ENCODE peak calls at places on chromosomes 12 and 14, in seven cellular contexts. C, G, H, W, J, T and Z are unnamed samples.
A peak's percentile ranks its signal among the peaks of the same experiment; 100 is the strongest.

GRCh38 chr14:90397401-90398314 is 829 bp downstream of the CALM1 start:
- DNase-seq in C (peak; percentile 15), G (peak; percentile 69), H (peak; percentile 76), W (peak; percentile 91), J (peak; percentile 45), T (peak; percentile 82), Z (peak; percentile 54)

GRCh38 chr14:23053426-23053825 is 3.9 kb downstream of the CDH24 start:
- DNase-seq in C (no peak), G (no peak), H (no peak), W (no peak), J (no peak), T (peak; percentile 51), Z (no peak)

GRCh38 chr14:43687866-43688265 is 819.2 kb downstream of the FSCB start:
- DNase-seq in C (no peak), G (no peak), H (no peak), W (no peak), J (peak; percentile 49), T (no peak), Z (no peak)

GRCh38 chr12:124422142-124422569 is 127.3 kb downstream of the RFLNA start:
- DNase-seq in C (no peak), G (no peak), H (no peak), W (no peak), J (no peak), T (peak; percentile 93), Z (peak; percentile 80)

GRCh38 chr12:101501410-101502045 is 26.4 kb downstream of the SPIC start:
- DNase-seq in C (no peak), G (no peak), H (no peak), W (no peak), J (peak; percentile 74), T (no peak), Z (no peak)

GRCh38 chr12:57109207-57110160 is 1.7 kb downstream of the STAT6 start:
- DNase-seq in C (no peak), G (no peak), H (no peak), W (no peak), J (no peak), T (no peak), Z (no peak)

GRCh38 chr14:88289214-88289613 is 33.9 kb downstream of the KCNK10 start:
- DNase-seq in C (no peak), G (peak; percentile 75), H (no peak), W (no peak), J (peak; percentile 18), T (no peak), Z (no peak)

GRCh38 chr12:110846615-110847566 is at the start of gene CCDC63:
- DNase-seq in C (peak; percentile 29), G (peak; percentile 69), H (peak; percentile 66), W (no peak), J (peak; percentile 62), T (peak; percentile 71), Z (peak; percentile 57)

GRCh38 chr14:23601424-23601823 is 22.8 kb upstream of the JPH4 start:
- DNase-seq in C (no peak), G (no peak), H (no peak), W (no peak), J (no peak), T (no peak), Z (no peak)

GRCh38 chr12:31117203-31118011 is 43.7 kb downstream of the DDX11 start:
- DNase-seq in C (peak; percentile 25), G (peak; percentile 61), H (no peak), W (no peak), J (peak; percentile 40), T (peak; percentile 57), Z (no peak)

GRCh38 chr14:54599932-54600331 is 33.0 kb downstream of the SAMD4A start:
- DNase-seq in C (no peak), G (no peak), H (no peak), W (no peak), J (no peak), T (no peak), Z (no peak)

GRCh38 chr12:57142727-57143126 is 4.7 kb downstream of the LRP1-AS start:
- DNase-seq in C (no peak), G (no peak), H (no peak), W (no peak), J (no peak), T (no peak), Z (no peak)

GRCh38 chr12:52813885-52814709 is at the start of gene KRT4:
- DNase-seq in C (no peak), G (no peak), H (no peak), W (no peak), J (peak; percentile 27), T (no peak), Z (no peak)

GRCh38 chr14:84086714-84087113 is 1443.2 kb upstream of the FLRT2 start:
- DNase-seq in C (no peak), G (no peak), H (no peak), W (no peak), J (no peak), T (no peak), Z (no peak)

GRCh38 chr12:81809829-81810595 is 50.9 kb upstream of the PPFIA2 start:
- DNase-seq in C (peak; percentile 13), G (no peak), H (no peak), W (no peak), J (peak; percentile 57), T (no peak), Z (no peak)

DNA sequence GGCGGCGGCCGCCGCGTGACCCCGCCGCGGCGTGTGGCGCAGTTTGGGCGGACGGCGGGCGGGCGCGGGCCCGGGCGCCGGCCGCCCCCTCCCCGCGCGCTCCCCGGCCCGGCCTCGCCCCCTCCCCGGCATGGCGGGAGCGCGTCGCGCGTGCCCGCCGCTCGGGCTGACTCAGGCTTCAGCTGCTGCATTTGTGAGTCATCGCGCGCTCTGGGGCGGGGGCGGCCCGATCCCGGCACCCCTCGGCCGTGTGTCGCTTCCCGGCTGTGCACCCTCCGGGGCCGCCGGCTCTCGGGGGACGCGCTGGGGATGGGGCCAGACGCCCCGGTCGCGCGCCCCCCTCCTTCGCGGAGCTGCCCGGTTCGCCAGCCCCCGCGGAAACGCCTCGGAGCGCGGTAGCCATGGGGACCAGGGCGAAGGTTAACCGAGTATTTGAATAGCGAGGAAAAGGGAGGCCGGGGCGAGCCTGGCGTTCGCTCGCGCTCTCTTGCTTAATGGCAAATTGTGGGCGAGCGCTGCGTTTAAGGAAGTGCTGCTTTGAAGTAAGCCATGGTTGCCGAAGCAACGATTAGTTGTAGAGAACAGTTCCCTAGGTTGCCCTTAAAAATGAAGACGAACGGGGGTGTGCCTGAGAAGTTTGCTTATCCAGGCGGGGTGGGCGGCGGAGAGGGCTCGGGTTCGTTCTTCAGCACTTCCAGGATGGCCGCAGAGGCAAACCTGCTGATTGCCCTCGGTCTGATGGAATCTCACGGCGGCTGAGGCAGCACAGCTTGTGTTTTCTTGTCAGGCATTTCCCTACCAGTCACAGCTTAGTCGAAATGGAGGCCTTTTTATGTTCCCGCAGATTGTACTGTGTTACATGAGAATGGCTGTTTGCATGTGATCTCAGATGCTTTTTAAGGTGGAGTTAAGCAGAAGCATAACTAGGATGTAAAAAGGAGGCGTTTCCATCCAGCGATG is 887 bp downstream of the EIF5 start:
- DNase-seq in C (peak; percentile 42), G (peak; percentile 89), H (peak; percentile 57), W (peak; percentile 73), J (peak; percentile 68), T (peak; percentile 85), Z (peak; percentile 59)
- H3K36me3 ChIP-seq in C (peaks cover 39% of the 10 kb centered on the region), G (peaks cover 26% of the 10 kb centered on the region), H (peaks cover 48% of the 10 kb centered on the region), W (peaks cover 56% of the 10 kb centered on the region), J (peaks cover 46% of the 10 kb centered on the region), T (peaks cover 45% of the 10 kb centered on the region), Z (peaks cover 21% of the 10 kb centered on the region)

DNA sequence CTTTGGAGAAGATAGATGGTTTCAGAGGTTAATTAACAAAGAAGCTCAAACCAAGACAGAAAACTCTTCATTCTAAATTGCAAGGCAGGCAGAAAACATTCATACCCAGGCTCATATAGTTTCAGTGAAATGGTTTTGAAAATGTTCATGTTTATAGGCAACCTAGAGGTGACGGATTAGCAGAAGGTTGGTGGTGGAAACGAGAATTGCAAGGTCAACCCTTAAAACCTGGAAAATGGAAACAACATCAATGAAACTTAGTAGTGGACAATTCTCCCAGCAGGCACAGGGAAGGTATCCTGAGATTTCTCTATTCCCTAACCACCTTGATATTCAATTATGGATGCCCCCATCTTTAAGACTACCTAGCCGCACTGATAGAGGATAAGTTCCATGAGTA is 965 bp downstream of the CD163 start:
- DNase-seq in C (no peak), G (no peak), H (no peak), W (no peak), J (no peak), T (no peak), Z (no peak)
- H3K27ac ChIP-seq in C (no peak overlapping the region), G (peak overlapping the region; percentile 15), H (peak overlapping the region; percentile 46), W (no peak overlapping the region), J (no peak overlapping the region), T (no peak overlapping the region), Z (no peak overlapping the region)

GRCh38 chr12:103933237-103933636 is 3.0 kb downstream of the HSP90B1 start:
- DNase-seq in C (no peak), G (no peak), H (no peak), W (no peak), J (no peak), T (no peak), Z (no peak)
- H3K36me3 ChIP-seq in C (no peaks in the 10 kb centered on the region), G (peaks cover 28% of the 10 kb centered on the region), H (peaks cover 68% of the 10 kb centered on the region), W (peaks cover 70% of the 10 kb centered on the region), J (peaks cover 64% of the 10 kb centered on the region), T (peaks cover 40% of the 10 kb centered on the region), Z (no peaks in the 10 kb centered on the region)

DNA sequence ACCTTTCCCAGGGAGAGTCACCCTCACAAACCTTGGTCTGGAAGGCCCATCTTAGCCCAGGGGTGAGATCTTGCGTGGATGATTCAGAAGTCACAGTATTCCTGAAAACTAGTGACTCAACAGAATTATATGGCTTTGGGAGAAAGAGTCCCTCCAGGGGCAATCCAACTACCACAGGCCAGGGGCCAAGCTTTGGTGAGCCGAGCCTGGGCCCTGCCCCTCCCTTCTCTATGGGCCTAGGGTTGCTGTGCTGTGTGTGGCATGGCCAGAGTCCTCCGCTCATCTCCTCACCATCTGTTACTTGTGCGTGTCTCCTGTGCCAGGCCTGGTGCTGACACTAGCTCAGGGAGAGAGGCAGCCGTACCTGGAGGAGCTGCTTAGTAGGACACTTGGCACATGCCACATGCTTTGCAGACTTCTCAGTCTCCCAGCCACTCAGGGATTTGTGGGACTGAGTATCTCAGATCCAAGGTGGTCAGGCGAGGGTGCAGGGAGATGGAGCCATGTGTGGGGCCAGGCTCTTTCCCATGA is 93.8 kb downstream of the SLC25A47 start:
- DNase-seq in C (no peak), G (no peak), H (no peak), W (no peak), J (no peak), T (no peak), Z (no peak)
- H3K27ac ChIP-seq in C (no peak overlapping the region), G (no peak overlapping the region), H (no peak overlapping the region), W (peak overlapping the region; percentile 29), J (no peak overlapping the region), T (no peak overlapping the region), Z (no peak overlapping the region)